ENCODE peak calls at places on chromosomes 13 and 19, in seven cellular contexts. T, X, U, F, M, C and G are unnamed samples.
A peak's percentile ranks its signal among the peaks of the same experiment; 100 is the strongest.

GRCh38 chr13:64928704-64929499 is 2301.2 kb downstream of the PCDH9 start:
- DNase-seq in T (no peak), X (peak; percentile 28), U (peak; percentile 86), F (no peak), M (no peak), C (no peak), G (peak; percentile 2)

GRCh38 chr13:48189122-48189521 is 43.9 kb upstream of the ITM2B start:
- DNase-seq in T (no peak), X (no peak), U (no peak), F (no peak), M (no peak), C (no peak), G (no peak)

GRCh38 chr19:51552996-51553725 is 17.9 kb upstream of the ZNF175 start:
- DNase-seq in T (peak; percentile 85), X (peak; percentile 29), U (peak; percentile 47), F (peak; percentile 43), M (peak; percentile 63), C (peak; percentile 45), G (peak; percentile 18)

GRCh38 chr19:27657271-27658051 is 1555.5 kb downstream of the UQCRFS1 start:
- DNase-seq in T (no peak), X (no peak), U (no peak), F (no peak), M (no peak), C (peak; percentile 7), G (no peak)

GRCh38 chr13:113468461-113469147 is 15.3 kb upstream of the ADPRHL1 start:
- DNase-seq in T (no peak), X (no peak), U (no peak), F (no peak), M (no peak), C (no peak), G (no peak)

GRCh38 chr13:23654111-23655110 is 84.2 kb downstream of the TNFRSF19 start:
- DNase-seq in T (no peak), X (no peak), U (peak; percentile 80), F (no peak), M (no peak), C (peak; percentile 33), G (no peak)

GRCh38 chr19:42129399-42130253 is 2.6 kb downstream of the POU2F2 start:
- DNase-seq in T (peak; percentile 70), X (no peak), U (peak; percentile 33), F (peak; percentile 75), M (no peak), C (peak; percentile 29), G (no peak)

GRCh38 chr13:84443463-84443862 is 561.2 kb upstream of the SLITRK1 start:
- DNase-seq in T (no peak), X (no peak), U (no peak), F (no peak), M (no peak), C (no peak), G (no peak)

GRCh38 chr19:1577929-1578618 is 9.9 kb upstream of the MEX3D start:
- DNase-seq in T (no peak), X (no peak), U (no peak), F (no peak), M (peak; percentile 21), C (no peak), G (no peak)

GRCh38 chr13:26051231-26052135 is at the start of gene SHISA2:
- DNase-seq in T (no peak), X (peak; percentile 14), U (peak; percentile 31), F (no peak), M (no peak), C (peak; percentile 45), G (no peak)

GRCh38 chr13:89750371-89750770 is 1597.1 kb upstream of the MIR17HG start:
- DNase-seq in T (no peak), X (no peak), U (no peak), F (no peak), M (no peak), C (no peak), G (no peak)

GRCh38 chr13:74134777-74135305 is 637 bp upstream of the KLF12 start:
- DNase-seq in T (peak; percentile 81), X (peak; percentile 48), U (no peak), F (peak; percentile 75), M (peak; percentile 68), C (peak; percentile 67), G (peak; percentile 47)

GRCh38 chr19:17020380-17020779 is 6.2 kb downstream of the CPAMD8 start:
- DNase-seq in T (no peak), X (no peak), U (no peak), F (no peak), M (no peak), C (no peak), G (no peak)

GRCh38 chr19:10961073-10961762 is 388 bp downstream of the SMARCA4 start:
- DNase-seq in T (peak; percentile 64), X (no peak), U (no peak), F (peak; percentile 30), M (peak; percentile 54), C (peak; percentile 61), G (no peak)

GRCh38 chr13:28641600-28641926 is 17.4 kb upstream of the POMP start:
- DNase-seq in T (no peak), X (no peak), U (no peak), F (no peak), M (no peak), C (no peak), G (no peak)

GRCh38 chr19:9430444-9430843 is 4.9 kb downstream of the ZNF266 start:
- DNase-seq in T (no peak), X (no peak), U (no peak), F (no peak), M (no peak), C (no peak), G (no peak)

GRCh38 chr19:9436358-9436757 is 985 bp upstream of the ZNF266 start:
- DNase-seq in T (no peak), X (no peak), U (no peak), F (no peak), M (no peak), C (no peak), G (no peak)

GRCh38 chr19:9431475-9431874 is 3.9 kb downstream of the ZNF266 start:
- DNase-seq in T (no peak), X (no peak), U (peak; percentile 29), F (no peak), M (no peak), C (no peak), G (peak; percentile 30)

GRCh38 chr19:9435279-9436268 is at the start of gene ZNF266:
- DNase-seq in T (peak; percentile 94), X (peak; percentile 91), U (peak; percentile 90), F (peak; percentile 91), M (peak; percentile 89), C (peak; percentile 91), G (peak; percentile 87)
- TF ChIP-seq POLR2A in T (no peak), X (no peak), U (peak; percentile 74), F (peak; percentile 40), M (no peak), C (no peak), G (peak; percentile 71)

DNA sequence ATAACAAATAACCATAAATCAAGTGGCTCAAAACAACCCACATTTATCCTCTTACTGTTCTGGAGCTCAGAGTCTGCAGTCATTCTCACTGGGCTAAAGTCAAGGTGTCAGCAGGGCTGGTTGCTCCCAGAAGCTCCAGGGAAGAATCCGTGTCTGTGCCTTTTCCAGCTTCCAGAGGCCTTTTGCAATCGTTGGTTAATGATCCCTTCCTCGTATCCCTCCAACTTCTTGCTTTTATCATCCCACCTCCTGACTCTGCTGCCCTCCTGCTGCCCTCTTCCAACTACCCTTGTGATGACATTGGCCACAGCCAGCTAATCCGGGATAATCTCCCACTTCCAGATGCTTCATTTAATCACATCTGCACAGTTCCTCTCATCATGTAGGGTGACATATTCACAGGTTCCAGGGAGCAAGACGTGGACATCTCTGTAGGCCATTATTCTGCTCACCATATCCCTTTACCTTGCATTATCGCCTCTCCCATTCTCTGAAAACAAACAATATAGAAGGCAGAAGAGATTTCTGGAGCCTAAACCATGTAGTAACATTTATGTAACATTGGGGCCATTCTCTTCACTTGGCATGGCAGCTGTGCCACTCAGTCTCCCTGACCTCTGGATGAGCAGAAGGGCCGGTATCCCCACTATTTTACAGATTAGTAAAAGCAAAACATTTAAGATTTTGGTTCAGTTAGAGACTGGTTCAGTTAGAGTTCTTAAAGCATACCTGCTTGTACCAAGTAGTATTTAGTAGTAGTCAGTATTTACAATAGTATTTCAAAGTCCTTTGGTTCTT is 53.5 kb downstream of the RFC3 start:
- DNase-seq in T (no peak), X (no peak), U (no peak), F (no peak), M (no peak), C (no peak), G (no peak)
- TF ChIP-seq POLR2A in T (no peak), X (no peak), U (no peak), F (no peak), M (no peak), C (no peak), G (no peak)

GRCh38 chr13:30394798-30395191 is 27.5 kb upstream of the UBE2L5 start:
- DNase-seq in T (no peak), X (no peak), U (peak; percentile 19), F (no peak), M (no peak), C (no peak), G (no peak)

GRCh38 chr13:30396434-30397075 is 25.7 kb upstream of the UBE2L5 start:
- DNase-seq in T (no peak), X (no peak), U (peak; percentile 19), F (no peak), M (no peak), C (no peak), G (no peak)

GRCh38 chr13:30398601-30399072 is 23.7 kb upstream of the UBE2L5 start:
- DNase-seq in T (no peak), X (no peak), U (peak; percentile 21), F (peak; percentile 25), M (no peak), C (no peak), G (no peak)

GRCh38 chr13:30400376-30400775 is 21.9 kb upstream of the UBE2L5 start:
- DNase-seq in T (no peak), X (no peak), U (no peak), F (no peak), M (no peak), C (no peak), G (no peak)

GRCh38 chr13:30395192-30396158 is 26.8 kb upstream of the UBE2L5 start:
- DNase-seq in T (peak; percentile 86), X (peak; percentile 88), U (peak; percentile 93), F (peak; percentile 96), M (peak; percentile 90), C (peak; percentile 97), G (peak; percentile 37)
- TF ChIP-seq POLR2A in T (no peak), X (no peak), U (no peak), F (peak; percentile 83), M (no peak), C (no peak), G (peak; percentile 26)

DNA sequence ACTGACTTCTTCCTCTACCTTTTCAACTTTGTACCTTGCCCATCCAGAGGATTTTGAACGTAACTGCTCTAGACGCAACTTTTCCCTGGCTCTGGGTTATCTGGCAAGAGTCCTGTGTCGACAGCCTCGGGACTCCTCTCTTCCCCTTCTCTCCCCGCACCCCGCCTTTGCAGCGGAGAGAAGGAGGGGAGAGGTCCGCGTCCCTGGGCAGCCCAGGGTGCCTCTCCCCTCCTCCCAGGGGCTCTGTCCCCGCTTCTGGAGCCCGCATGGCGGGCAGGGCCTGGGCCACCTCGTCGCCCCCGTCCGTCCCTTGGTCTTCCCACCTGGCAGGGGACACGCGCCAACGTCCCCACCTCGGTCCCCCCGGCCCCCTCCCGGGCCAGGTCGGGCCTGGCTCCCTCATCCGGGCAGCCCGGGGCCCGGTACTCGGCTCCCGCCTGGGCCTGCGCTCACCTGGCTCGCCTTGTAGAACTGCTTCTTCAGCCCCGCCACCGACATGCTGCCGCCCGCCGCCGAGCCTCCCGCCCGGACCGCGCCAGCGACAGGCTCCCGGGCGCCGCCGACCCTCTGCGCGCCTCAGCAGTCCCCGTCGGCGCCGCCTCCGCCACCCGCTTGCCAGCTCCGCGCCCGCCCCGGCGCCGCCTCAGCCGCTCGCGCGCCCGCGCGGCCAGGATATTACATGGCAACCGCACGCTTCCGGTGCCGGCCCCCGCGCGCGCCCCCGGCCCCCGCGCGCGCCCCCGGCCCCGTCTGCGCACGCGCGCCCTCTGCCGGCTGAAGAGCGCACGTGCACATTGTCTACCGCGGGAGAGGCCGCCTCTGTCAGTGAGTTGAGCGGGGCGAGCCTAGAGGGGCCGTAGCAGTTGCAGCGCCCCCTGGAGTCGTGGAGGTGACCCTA is at the start of gene SH3GL1:
- DNase-seq in T (peak; percentile 96), X (peak; percentile 94), U (peak; percentile 88), F (peak; percentile 95), M (peak; percentile 93), C (peak; percentile 96), G (peak; percentile 76)
- TF ChIP-seq POLR2A in T (no peak), X (peak; percentile 53), U (peak; percentile 79), F (peak; percentile 23), M (peak; percentile 69), C (no peak), G (peak; percentile 68)